ENCODE peak calls at places on chromosomes 13 and 19, in seven cellular contexts. One of them, this sample, is unnamed.

GRCh38 chr19:13082192-13083007 is 20.3 kb downstream of the LYL1 start:
- DNase-seq in ascending aorta: no peak
- DNase-seq in fibroblast of lung: peak; percentile 53
- DNase-seq in heart left ventricle: no peak
- DNase-seq in GM13977: no peak
- DNase-seq in glutamatergic neuron: peak; percentile 91
- DNase-seq in H9: peak; percentile 71
- DNase-seq in this sample: no peak

GRCh38 chr13:44622259-44622658 is 46.1 kb upstream of the TSC22D1 start:
- DNase-seq in ascending aorta: no peak
- DNase-seq in fibroblast of lung: no peak
- DNase-seq in heart left ventricle: no peak
- DNase-seq in GM13977: no peak
- DNase-seq in glutamatergic neuron: no peak
- DNase-seq in H9: no peak
- DNase-seq in this sample: no peak

GRCh38 chr13:30845297-30846214 is 60.5 kb upstream of the MEDAG start:
- DNase-seq in ascending aorta: no peak
- DNase-seq in fibroblast of lung: no peak
- DNase-seq in heart left ventricle: no peak
- DNase-seq in GM13977: no peak
- DNase-seq in glutamatergic neuron: no peak
- DNase-seq in H9: no peak
- DNase-seq in this sample: no peak

GRCh38 chr13:38542601-38543000 is 144.3 kb upstream of the FREM2 start:
- DNase-seq in ascending aorta: no peak
- DNase-seq in fibroblast of lung: no peak
- DNase-seq in heart left ventricle: no peak
- DNase-seq in GM13977: no peak
- DNase-seq in glutamatergic neuron: no peak
- DNase-seq in H9: no peak
- DNase-seq in this sample: no peak

GRCh38 chr19:47650695-47651094 is 41.8 kb downstream of the BICRA start:
- DNase-seq in ascending aorta: no peak
- DNase-seq in fibroblast of lung: no peak
- DNase-seq in heart left ventricle: no peak
- DNase-seq in GM13977: no peak
- DNase-seq in glutamatergic neuron: peak; percentile 79
- DNase-seq in H9: no peak
- DNase-seq in this sample: no peak

GRCh38 chr13:75469087-75469486 is 12.9 kb downstream of the TBC1D4 start:
- DNase-seq in ascending aorta: no peak
- DNase-seq in fibroblast of lung: no peak
- DNase-seq in heart left ventricle: no peak
- DNase-seq in GM13977: no peak
- DNase-seq in glutamatergic neuron: no peak
- DNase-seq in H9: peak; percentile 52
- DNase-seq in this sample: no peak

GRCh38 chr19:48813123-48813911 is 2.5 kb upstream of the BCAT2 start:
- DNase-seq in ascending aorta: no peak
- DNase-seq in fibroblast of lung: no peak
- DNase-seq in heart left ventricle: no peak
- DNase-seq in GM13977: peak; percentile 19
- DNase-seq in glutamatergic neuron: peak; percentile 30
- DNase-seq in H9: peak; percentile 59
- DNase-seq in this sample: peak; percentile 25

GRCh38 chr13:28856284-28856683 is 36.1 kb downstream of the MTUS2 start:
- DNase-seq in ascending aorta: no peak
- DNase-seq in fibroblast of lung: no peak
- DNase-seq in heart left ventricle: no peak
- DNase-seq in GM13977: no peak
- DNase-seq in glutamatergic neuron: no peak
- DNase-seq in H9: no peak
- DNase-seq in this sample: no peak

GRCh38 chr19:4932711-4933110 is 23.4 kb downstream of the UHRF1 start:
- DNase-seq in ascending aorta: no peak
- DNase-seq in fibroblast of lung: no peak
- DNase-seq in heart left ventricle: no peak
- DNase-seq in GM13977: no peak
- DNase-seq in glutamatergic neuron: no peak
- DNase-seq in H9: no peak
- DNase-seq in this sample: no peak

GRCh38 chr19:23273022-23273593 is 22.9 kb upstream of the ZNF724 start:
- DNase-seq in ascending aorta: no peak
- DNase-seq in fibroblast of lung: no peak
- DNase-seq in heart left ventricle: no peak
- DNase-seq in GM13977: no peak
- DNase-seq in glutamatergic neuron: no peak
- DNase-seq in H9: no peak
- DNase-seq in this sample: no peak

GRCh38 chr13:96551540-96551939 is 442.7 kb downstream of the OXGR1 start:
- DNase-seq in ascending aorta: no peak
- DNase-seq in fibroblast of lung: peak; percentile 1
- DNase-seq in heart left ventricle: no peak
- DNase-seq in GM13977: no peak
- DNase-seq in glutamatergic neuron: no peak
- DNase-seq in H9: no peak
- DNase-seq in this sample: no peak

GRCh38 chr19:49157445-49158224 is at the start of gene TRPM4:
- DNase-seq in ascending aorta: peak; percentile 68
- DNase-seq in fibroblast of lung: peak; percentile 67
- DNase-seq in heart left ventricle: peak; percentile 95
- DNase-seq in GM13977: no peak
- DNase-seq in glutamatergic neuron: peak; percentile 96
- DNase-seq in H9: peak; percentile 92
- DNase-seq in this sample: no peak

GRCh38 chr19:28397311-28397710 is 815.6 kb downstream of the UQCRFS1 start:
- DNase-seq in ascending aorta: no peak
- DNase-seq in fibroblast of lung: no peak
- DNase-seq in heart left ventricle: no peak
- DNase-seq in GM13977: no peak
- DNase-seq in glutamatergic neuron: no peak
- DNase-seq in H9: no peak
- DNase-seq in this sample: no peak

GRCh38 chr19:10419200-10419645 is 1.1 kb upstream of the PDE4A start:
- DNase-seq in ascending aorta: no peak
- DNase-seq in fibroblast of lung: no peak
- DNase-seq in heart left ventricle: no peak
- DNase-seq in GM13977: no peak
- DNase-seq in glutamatergic neuron: no peak
- DNase-seq in H9: no peak
- DNase-seq in this sample: no peak

GRCh38 chr13:39350461-39350881 is 252.5 kb downstream of the LHFPL6 start:
- DNase-seq in ascending aorta: no peak
- DNase-seq in fibroblast of lung: no peak
- DNase-seq in heart left ventricle: peak; percentile 58
- DNase-seq in GM13977: no peak
- DNase-seq in glutamatergic neuron: no peak
- DNase-seq in H9: no peak
- DNase-seq in this sample: no peak

GRCh38 chr13:80029170-80029569 is 311.8 kb downstream of the SPRY2 start:
- DNase-seq in ascending aorta: no peak
- DNase-seq in fibroblast of lung: no peak
- DNase-seq in heart left ventricle: no peak
- DNase-seq in GM13977: no peak
- DNase-seq in glutamatergic neuron: peak; percentile 15
- DNase-seq in H9: no peak
- DNase-seq in this sample: no peak

DNA sequence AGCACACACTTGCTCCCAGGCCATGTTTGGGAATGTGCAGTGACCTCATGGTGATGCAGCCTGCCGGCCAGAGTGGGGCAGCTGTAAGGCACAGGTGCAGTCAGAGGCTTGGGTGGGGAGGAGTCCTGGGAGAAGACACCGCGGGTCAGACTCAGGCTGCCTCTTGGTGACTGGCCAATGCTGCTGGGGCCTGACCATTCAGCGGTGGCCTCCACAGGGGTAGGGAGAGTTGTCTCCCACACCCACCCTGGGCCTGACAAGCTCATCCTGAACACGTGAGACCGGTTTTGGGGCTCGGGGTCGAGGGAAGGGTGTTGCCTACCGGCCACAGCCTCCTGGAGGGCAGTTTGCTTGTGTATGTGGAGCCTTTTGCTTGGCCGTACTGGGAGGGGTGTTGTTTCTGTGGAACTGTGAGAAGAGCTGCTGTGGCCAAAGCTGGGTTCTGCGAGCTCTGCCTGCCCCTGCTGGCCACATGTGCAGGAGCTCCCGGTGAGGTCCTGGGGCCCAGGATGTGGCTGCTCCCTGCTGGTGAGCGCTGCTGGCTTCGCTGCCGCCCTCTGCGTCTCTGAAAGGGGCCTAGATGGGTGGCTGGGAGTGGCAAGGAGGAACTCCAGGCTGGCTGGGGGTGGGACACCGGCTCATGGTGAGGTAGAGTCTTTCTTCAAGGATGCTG is 22.1 kb downstream of the UPF1 start:
- DNase-seq in ascending aorta: no peak
- DNase-seq in fibroblast of lung: no peak
- DNase-seq in heart left ventricle: no peak
- DNase-seq in GM13977: no peak
- DNase-seq in glutamatergic neuron: no peak
- DNase-seq in H9: no peak
- DNase-seq in this sample: no peak
- TF ChIP-seq CTCF in ascending aorta: no peak
- TF ChIP-seq CTCF in fibroblast of lung: no peak
- TF ChIP-seq CTCF in heart left ventricle: no peak
- TF ChIP-seq CTCF in GM13977: peak; percentile 18
- TF ChIP-seq CTCF in glutamatergic neuron: no peak
- TF ChIP-seq CTCF in H9: peak; percentile 33
- TF ChIP-seq CTCF in this sample: no peak

GRCh38 chr13:59182241-59182640 is 981.5 kb downstream of the DIAPH3 start:
- DNase-seq in ascending aorta: no peak
- DNase-seq in fibroblast of lung: no peak
- DNase-seq in heart left ventricle: no peak
- DNase-seq in GM13977: no peak
- DNase-seq in glutamatergic neuron: no peak
- DNase-seq in H9: no peak
- DNase-seq in this sample: no peak

GRCh38 chr13:59178344-59178743 is 985.4 kb downstream of the DIAPH3 start:
- DNase-seq in ascending aorta: no peak
- DNase-seq in fibroblast of lung: peak; percentile 29
- DNase-seq in heart left ventricle: no peak
- DNase-seq in GM13977: no peak
- DNase-seq in glutamatergic neuron: no peak
- DNase-seq in H9: no peak
- DNase-seq in this sample: no peak

GRCh38 chr13:59172076-59172475 is 991.7 kb downstream of the DIAPH3 start:
- DNase-seq in ascending aorta: no peak
- DNase-seq in fibroblast of lung: no peak
- DNase-seq in heart left ventricle: no peak
- DNase-seq in GM13977: no peak
- DNase-seq in glutamatergic neuron: no peak
- DNase-seq in H9: no peak
- DNase-seq in this sample: no peak

DNA sequence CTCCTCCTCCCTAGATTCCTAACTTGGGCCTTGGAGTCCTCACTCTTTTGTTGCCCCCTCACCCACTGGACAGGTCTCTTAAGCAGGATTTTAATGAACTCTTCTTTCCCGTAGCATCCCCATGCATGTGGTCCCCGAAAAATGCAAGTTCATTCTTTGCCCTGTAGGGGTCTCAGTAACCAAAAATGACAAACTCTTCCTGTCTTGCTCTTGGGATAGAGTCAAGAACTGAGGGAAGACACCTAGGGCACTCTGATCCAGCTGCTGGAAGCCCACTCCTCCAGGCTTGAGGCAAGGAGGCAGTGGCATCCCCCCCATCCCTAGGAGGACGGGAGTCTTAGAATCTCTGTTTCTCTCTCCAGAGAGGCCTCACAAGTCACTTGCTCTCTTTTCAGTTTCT is 987.0 kb downstream of the DIAPH3 start:
- DNase-seq in ascending aorta: no peak
- DNase-seq in fibroblast of lung: no peak
- DNase-seq in heart left ventricle: no peak
- DNase-seq in GM13977: peak; percentile 8
- DNase-seq in glutamatergic neuron: no peak
- DNase-seq in H9: peak; percentile 30
- DNase-seq in this sample: peak; percentile 10
- TF ChIP-seq CTCF in ascending aorta: no peak
- TF ChIP-seq CTCF in fibroblast of lung: no peak
- TF ChIP-seq CTCF in heart left ventricle: no peak
- TF ChIP-seq CTCF in GM13977: peak; percentile 37
- TF ChIP-seq CTCF in glutamatergic neuron: peak; percentile 38
- TF ChIP-seq CTCF in H9: peak; percentile 60
- TF ChIP-seq CTCF in this sample: peak; percentile 1

GRCh38 chr19:51564791-51565190 is 6.3 kb upstream of the ZNF175 start:
- DNase-seq in ascending aorta: no peak
- DNase-seq in fibroblast of lung: no peak
- DNase-seq in heart left ventricle: no peak
- DNase-seq in GM13977: peak; percentile 41
- DNase-seq in glutamatergic neuron: no peak
- DNase-seq in H9: peak; percentile 51
- DNase-seq in this sample: peak; percentile 52
- TF ChIP-seq CTCF in ascending aorta: no peak
- TF ChIP-seq CTCF in fibroblast of lung: no peak
- TF ChIP-seq CTCF in heart left ventricle: no peak
- TF ChIP-seq CTCF in GM13977: peak; percentile 47
- TF ChIP-seq CTCF in glutamatergic neuron: no peak
- TF ChIP-seq CTCF in H9: peak; percentile 56
- TF ChIP-seq CTCF in this sample: peak; percentile 17

GRCh38 chr19:40381321-40381720 is 8.7 kb downstream of the HIPK4 start:
- DNase-seq in ascending aorta: no peak
- DNase-seq in fibroblast of lung: no peak
- DNase-seq in heart left ventricle: no peak
- DNase-seq in GM13977: no peak
- DNase-seq in glutamatergic neuron: no peak
- DNase-seq in H9: peak; percentile 56
- DNase-seq in this sample: no peak
- TF ChIP-seq CTCF in ascending aorta: no peak
- TF ChIP-seq CTCF in fibroblast of lung: no peak
- TF ChIP-seq CTCF in heart left ventricle: no peak
- TF ChIP-seq CTCF in GM13977: no peak
- TF ChIP-seq CTCF in glutamatergic neuron: peak; percentile 15
- TF ChIP-seq CTCF in H9: peak; percentile 54
- TF ChIP-seq CTCF in this sample: no peak

GRCh38 chr13:36214163-36214921 is at the start of gene SOHLH2:
- DNase-seq in ascending aorta: no peak
- DNase-seq in fibroblast of lung: no peak
- DNase-seq in heart left ventricle: no peak
- DNase-seq in GM13977: no peak
- DNase-seq in glutamatergic neuron: no peak
- DNase-seq in H9: no peak
- DNase-seq in this sample: no peak
- TF ChIP-seq CTCF in ascending aorta: no peak
- TF ChIP-seq CTCF in fibroblast of lung: no peak
- TF ChIP-seq CTCF in heart left ventricle: no peak
- TF ChIP-seq CTCF in GM13977: no peak
- TF ChIP-seq CTCF in glutamatergic neuron: no peak
- TF ChIP-seq CTCF in H9: no peak
- TF ChIP-seq CTCF in this sample: no peak